ENCODE peak calls at places on chromosomes 11 and 22, in seven cellular contexts. V is tibial nerve, Z is endothelial cell, Y is fibroblast of pulmonary artery, G is AG09309, Q is cardiac fibroblast, O is WTC11. R is an unnamed sample.

GRCh38 chr11:120576606-120577005 is 65.1 kb downstream of the GRIK4 start:
- DNase-seq in V (no peak), Z (no peak), Y (no peak), G (no peak), Q (no peak), O (no peak), R (no peak)

GRCh38 chr11:114559425-114560310 is at the start of gene NXPE1:
- DNase-seq in V (no peak), Z (no peak), Y (no peak), G (no peak), Q (no peak), O (no peak), R (no peak)

GRCh38 chr11:122653911-122654310 is 1.6 kb upstream of the UBASH3B start:
- DNase-seq in V (no peak), Z (no peak), Y (peak; percentile 77), G (no peak), Q (peak; percentile 49), O (no peak), R (no peak)

GRCh38 chr11:97498891-97499290 is 1109.1 kb downstream of the JRKL start:
- DNase-seq in V (no peak), Z (no peak), Y (no peak), G (no peak), Q (no peak), O (no peak), R (no peak)

GRCh38 chr11:45939836-45940235 is 17.4 kb downstream of the LARGE2 start:
- DNase-seq in V (no peak), Z (no peak), Y (peak; percentile 20), G (no peak), Q (no peak), O (no peak), R (no peak)

GRCh38 chr11:11349051-11349450 is 4.0 kb downstream of the CSNK2A3 start:
- DNase-seq in V (no peak), Z (no peak), Y (peak; percentile 39), G (no peak), Q (no peak), O (no peak), R (no peak)

GRCh38 chr22:35292786-35293185 is 6.9 kb upstream of the TOM1 start:
- DNase-seq in V (no peak), Z (no peak), Y (no peak), G (no peak), Q (no peak), O (no peak), R (no peak)

GRCh38 chr11:8785998-8786397 is 103.4 kb downstream of the RPL27A start:
- DNase-seq in V (no peak), Z (no peak), Y (no peak), G (no peak), Q (no peak), O (no peak), R (no peak)

GRCh38 chr11:890794-891600 is 19.6 kb downstream of the CHID1 start:
- DNase-seq in V (no peak), Z (no peak), Y (no peak), G (no peak), Q (no peak), O (no peak), R (no peak)

GRCh38 chr11:94450061-94450460 is 43.6 kb downstream of the MRE11 start:
- DNase-seq in V (no peak), Z (no peak), Y (peak; percentile 25), G (peak; percentile 17), Q (peak; percentile 62), O (no peak), R (peak; percentile 21)

GRCh38 chr11:19013181-19013857 is 47.2 kb downstream of the MRGPRX2 start:
- DNase-seq in V (no peak), Z (no peak), Y (no peak), G (no peak), Q (no peak), O (peak; percentile 46), R (peak; percentile 44)

GRCh38 chr11:3341298-3341697 is 37.6 kb downstream of the ZNF195 start:
- DNase-seq in V (peak; percentile 81), Z (peak; percentile 75), Y (peak; percentile 20), G (peak; percentile 1), Q (peak; percentile 47), O (peak; percentile 81), R (peak; percentile 65)

GRCh38 chr11:60985991-60986915 is 14.8 kb downstream of the CD6 start:
- DNase-seq in V (no peak), Z (no peak), Y (peak; percentile 33), G (no peak), Q (peak; percentile 64), O (no peak), R (peak; percentile 87)

GRCh38 chr11:6544921-6545850 is 48.1 kb downstream of the DNHD1 start:
- DNase-seq in V (no peak), Z (no peak), Y (no peak), G (no peak), Q (peak; percentile 28), O (no peak), R (no peak)

GRCh38 chr22:36415415-36416168 is 27.8 kb upstream of the MYH9 start:
- DNase-seq in V (no peak), Z (no peak), Y (no peak), G (no peak), Q (peak; percentile 31), O (no peak), R (no peak)

DNA sequence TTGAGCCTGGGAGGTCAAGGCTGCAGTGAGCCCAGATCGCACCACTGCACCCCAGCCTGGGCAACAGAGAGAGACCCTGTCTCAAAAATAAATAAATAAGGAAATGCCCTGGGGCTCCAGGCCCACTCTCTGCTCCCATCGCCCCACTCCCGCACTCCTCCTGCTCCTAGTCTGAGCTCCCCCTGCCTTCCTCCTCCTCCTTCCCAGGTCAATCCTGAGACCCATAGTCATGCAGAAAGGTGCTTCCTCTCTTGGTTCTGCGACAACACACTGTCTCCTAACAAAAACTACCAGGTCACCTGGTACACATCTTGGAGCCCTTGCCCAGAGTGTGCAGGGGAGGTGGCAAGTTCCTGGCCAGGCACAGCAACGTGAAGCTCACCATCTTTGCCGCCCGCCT is 6.9 kb upstream of the APOBEC3G start:
- DNase-seq in V (no peak), Z (no peak), Y (no peak), G (no peak), Q (no peak), O (no peak), R (no peak)
- TF ChIP-seq CTCF in V (no peak), Z (no peak), Y (no peak), G (no peak), Q (no peak), O (no peak), R (no peak)

DNA sequence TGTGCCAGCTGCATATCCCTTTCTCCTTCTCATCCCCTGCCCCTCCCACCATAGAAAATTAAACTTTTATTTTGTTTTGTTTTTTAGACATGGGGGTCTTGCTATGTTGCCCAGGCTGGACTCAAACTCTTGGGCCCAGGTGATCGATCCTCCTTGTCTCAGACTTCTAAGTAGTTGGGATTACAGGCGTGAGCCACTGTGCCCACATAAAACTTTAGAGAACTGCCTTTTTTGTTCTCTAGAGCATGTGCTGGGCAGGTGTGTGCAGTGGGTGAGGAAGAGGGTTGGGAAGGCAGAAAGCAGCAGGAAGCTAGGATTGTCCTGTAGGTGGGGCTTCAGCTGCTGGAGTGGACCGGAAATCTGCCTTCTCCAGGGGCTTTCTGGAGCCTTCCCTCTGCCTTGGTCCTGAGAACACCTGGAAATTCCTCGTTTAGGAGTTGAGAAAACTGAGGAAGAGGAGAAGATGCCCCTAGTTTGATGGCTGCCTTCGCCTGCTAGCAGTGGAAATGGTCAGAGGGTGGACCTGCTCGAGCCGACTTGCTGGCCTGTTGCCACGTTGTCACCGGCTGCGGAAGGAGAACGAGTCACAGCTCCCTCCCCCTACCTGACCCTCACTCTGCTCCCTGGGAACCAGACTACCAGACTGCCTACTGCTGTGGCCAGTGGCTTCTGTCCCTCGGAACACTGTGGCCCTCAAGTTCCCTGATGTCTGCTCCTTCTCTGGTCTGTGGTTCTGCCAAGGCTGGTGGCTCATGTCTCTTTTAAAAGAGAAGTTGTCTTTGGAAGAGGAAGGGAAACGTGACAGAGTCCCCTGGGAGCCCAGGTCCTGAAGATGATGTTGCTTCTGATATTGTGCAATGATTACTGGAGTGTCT is 4.0 kb downstream of the ST14 start:
- DNase-seq in V (no peak), Z (no peak), Y (no peak), G (no peak), Q (no peak), O (no peak), R (peak; percentile 51)
- TF ChIP-seq CTCF in V (no peak), Z (no peak), Y (no peak), G (no peak), Q (peak; percentile 3), O (no peak), R (no peak)

DNA sequence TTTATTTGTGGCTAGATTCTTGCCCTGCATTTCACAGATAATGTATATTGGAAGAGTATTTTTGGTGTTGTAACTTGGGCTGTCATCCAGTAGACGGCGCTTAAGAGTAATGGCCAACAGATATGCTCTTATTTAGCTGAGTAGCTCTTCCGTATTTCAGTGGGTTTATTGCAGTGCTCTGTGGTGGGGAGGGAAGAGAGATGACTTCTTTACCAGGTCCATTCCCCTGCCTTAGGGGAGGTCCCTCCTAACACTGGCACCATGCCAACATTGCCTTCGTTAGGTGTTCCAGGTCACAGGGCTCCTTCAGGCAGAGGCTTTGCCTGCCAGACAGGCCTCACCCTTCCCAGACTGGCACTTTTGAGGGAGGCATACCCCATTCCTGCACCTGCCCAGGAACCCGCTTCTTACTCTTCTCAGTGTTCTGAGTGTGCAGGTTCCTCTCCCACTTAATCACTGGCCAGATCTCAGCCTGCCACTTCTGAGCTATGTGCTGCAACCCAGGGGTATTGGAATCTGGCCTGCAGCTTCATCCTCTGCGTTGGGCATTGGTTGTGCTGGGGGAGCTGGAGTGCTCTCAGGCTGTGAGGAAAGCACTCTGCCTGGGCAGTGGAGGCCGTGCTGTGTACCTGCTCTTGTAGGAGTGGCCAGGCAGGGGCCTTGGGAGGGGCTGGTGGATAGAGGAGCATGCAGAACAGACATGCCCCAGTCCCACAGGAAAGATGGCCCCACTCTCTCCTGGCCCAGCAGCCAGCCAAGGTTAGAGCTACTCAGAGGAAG is 29.4 kb upstream of the SLN start:
- DNase-seq in V (no peak), Z (peak; percentile 7), Y (peak; percentile 57), G (peak; percentile 10), Q (peak; percentile 59), O (no peak), R (peak; percentile 73)
- TF ChIP-seq CTCF in V (no peak), Z (peak; percentile 40), Y (peak; percentile 86), G (peak; percentile 82), Q (peak; percentile 83), O (peak; percentile 46), R (peak; percentile 98)

GRCh38 chr11:32070707-32071106 is 20.2 kb upstream of the RCN1 start:
- DNase-seq in V (no peak), Z (no peak), Y (no peak), G (no peak), Q (no peak), O (no peak), R (peak; percentile 50)

GRCh38 chr11:32072872-32073661 is 17.8 kb upstream of the RCN1 start:
- DNase-seq in V (no peak), Z (no peak), Y (no peak), G (no peak), Q (no peak), O (peak; percentile 35), R (no peak)

GRCh38 chr11:32069361-32070058 is 21.4 kb upstream of the RCN1 start:
- DNase-seq in V (no peak), Z (no peak), Y (no peak), G (no peak), Q (no peak), O (no peak), R (peak; percentile 41)

GRCh38 chr11:32068134-32068533 is 22.7 kb upstream of the RCN1 start:
- DNase-seq in V (no peak), Z (no peak), Y (no peak), G (no peak), Q (peak; percentile 4), O (no peak), R (no peak)

DNA sequence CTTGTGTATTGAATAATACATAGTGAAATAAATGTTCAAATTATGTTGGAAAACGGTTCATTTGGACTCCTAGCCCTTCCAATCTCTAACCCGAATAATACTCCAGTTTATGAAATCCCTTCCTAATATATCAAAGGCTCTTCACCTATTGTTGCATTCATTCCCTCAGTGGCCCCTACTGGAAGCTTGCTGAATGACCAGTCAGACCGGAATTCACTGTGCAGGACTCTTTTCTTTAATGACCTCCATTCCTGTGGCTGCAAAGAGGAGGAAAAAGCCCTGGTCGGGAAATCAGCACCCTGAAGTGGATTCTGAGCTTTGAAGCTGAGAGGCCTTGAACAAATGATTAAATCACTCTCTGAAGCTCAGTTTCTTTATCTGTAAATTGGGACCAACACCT is 19.1 kb upstream of the RCN1 start:
- DNase-seq in V (no peak), Z (peak; percentile 42), Y (peak; percentile 67), G (peak; percentile 43), Q (peak; percentile 71), O (peak; percentile 30), R (peak; percentile 77)
- TF ChIP-seq CTCF in V (peak; percentile 30), Z (peak; percentile 48), Y (peak; percentile 72), G (peak; percentile 69), Q (peak; percentile 74), O (peak; percentile 23), R (peak; percentile 60)

R was measured in PC-3.